ENCODE peak calls at places on chromosomes 16 and 17, in four cellular contexts. R, O, M and S are unnamed samples.
A peak's percentile ranks its signal among the peaks of the same experiment; 100 is the strongest.

GRCh38 chr16:65312795-65313194 is 190.9 kb upstream of the CDH11 start:
- DNase-seq in O (no peak), M (no peak), R (no peak), S (no peak)

GRCh38 chr17:61410555-61411089 is 11.0 kb downstream of the TBX2 start:
- DNase-seq in M (no peak), O (no peak), R (peak; percentile 90), S (peak; percentile 86)

GRCh38 chr17:40922239-40922638 is 15.2 kb downstream of the KRT23 start:
- DNase-seq in O (no peak), M (no peak), R (no peak), S (no peak)

GRCh38 chr16:71542377-71542776 is 16.2 kb downstream of the CHST4 start:
- DNase-seq in M (peak; percentile 44), R (peak; percentile 44), O (no peak), S (peak; percentile 87)

GRCh38 chr17:16104189-16104588 is 104.6 kb downstream of the TTC19 start:
- DNase-seq in M (no peak), O (no peak), R (no peak), S (no peak)

GRCh38 chr17:10316986-10317834 is 55.6 kb downstream of the MYH13 start:
- DNase-seq in R (peak; percentile 54), O (no peak), M (peak; percentile 15), S (peak; percentile 77)

GRCh38 chr16:14961405-14962186 is 13.2 kb upstream of the PDXDC1 start:
- DNase-seq in M (no peak), R (no peak), O (no peak), S (no peak)

GRCh38 chr16:70151941-70152509 is 21.6 kb upstream of the CLEC18C start:
- DNase-seq in R (no peak), O (no peak), M (peak; percentile 12), S (no peak)

GRCh38 chr17:4594406-4595349 is 10.3 kb downstream of the SMTNL2 start:
- DNase-seq in R (peak; percentile 68), O (no peak), M (peak; percentile 63), S (peak; percentile 76)

GRCh38 chr17:76614912-76615617 is 28.5 kb downstream of the ST6GALNAC1 start:
- DNase-seq in R (no peak), O (no peak), M (no peak), S (no peak)

GRCh38 chr17:2874211-2874686 is 78.0 kb downstream of the RAP1GAP2 start:
- DNase-seq in M (no peak), O (peak; percentile 87), R (no peak), S (peak; percentile 61)

GRCh38 chr17:56292628-56293027 is 139.4 kb downstream of the ANKFN1 start:
- DNase-seq in R (no peak), M (no peak), O (no peak), S (no peak)

GRCh38 chr16:49605536-49606241 is 232.1 kb downstream of the C16orf78 start:
- DNase-seq in R (no peak), M (no peak), O (no peak), S (no peak)

GRCh38 chr17:9401434-9401833 is 174.2 kb downstream of the STX8 start:
- DNase-seq in R (no peak), O (no peak), M (no peak), S (no peak)

GRCh38 chr16:73610160-73610559 is 562.2 kb upstream of the ZFHX3 start:
- DNase-seq in M (no peak), O (no peak), R (no peak), S (no peak)

GRCh38 chr16:13426279-13426678 is 493.7 kb upstream of the ERCC4 start:
- DNase-seq in R (no peak), M (peak; percentile 19), O (no peak), S (peak; percentile 39)
- TF ChIP-seq TEAD4 in R (no peak), M (no peak), O (no peak), S (no peak)

GRCh38 chr16:35311475-35311874 is 1852.1 kb downstream of the TP53TG3F start:
- DNase-seq in O (no peak), R (peak; percentile 44), M (no peak), S (no peak)
- TF ChIP-seq TEAD4 in O (no peak), R (no peak), M (no peak), S (no peak)

GRCh38 chr16:23288726-23289512 is 13.2 kb upstream of the SCNN1B start:
- DNase-seq in M (no peak), O (no peak), R (no peak), S (no peak)
- TF ChIP-seq TEAD4 in M (no peak), O (no peak), R (no peak), S (no peak)

GRCh38 chr16:66427036-66427446 is at the start of gene BEAN1:
- DNase-seq in R (peak; percentile 86), O (no peak), M (peak; percentile 78), S (peak; percentile 49)

GRCh38 chr16:66428682-66429251 is 1.7 kb downstream of the BEAN1 start:
- DNase-seq in R (no peak), O (no peak), M (no peak), S (no peak)

GRCh38 chr16:66427451-66427860 is 361 bp downstream of the BEAN1 start:
- DNase-seq in O (no peak), R (no peak), M (no peak), S (peak; percentile 46)

GRCh38 chr16:66429290-66429962 is 2.3 kb downstream of the BEAN1 start:
- DNase-seq in O (no peak), R (peak; percentile 43), M (peak; percentile 31), S (no peak)

DNA sequence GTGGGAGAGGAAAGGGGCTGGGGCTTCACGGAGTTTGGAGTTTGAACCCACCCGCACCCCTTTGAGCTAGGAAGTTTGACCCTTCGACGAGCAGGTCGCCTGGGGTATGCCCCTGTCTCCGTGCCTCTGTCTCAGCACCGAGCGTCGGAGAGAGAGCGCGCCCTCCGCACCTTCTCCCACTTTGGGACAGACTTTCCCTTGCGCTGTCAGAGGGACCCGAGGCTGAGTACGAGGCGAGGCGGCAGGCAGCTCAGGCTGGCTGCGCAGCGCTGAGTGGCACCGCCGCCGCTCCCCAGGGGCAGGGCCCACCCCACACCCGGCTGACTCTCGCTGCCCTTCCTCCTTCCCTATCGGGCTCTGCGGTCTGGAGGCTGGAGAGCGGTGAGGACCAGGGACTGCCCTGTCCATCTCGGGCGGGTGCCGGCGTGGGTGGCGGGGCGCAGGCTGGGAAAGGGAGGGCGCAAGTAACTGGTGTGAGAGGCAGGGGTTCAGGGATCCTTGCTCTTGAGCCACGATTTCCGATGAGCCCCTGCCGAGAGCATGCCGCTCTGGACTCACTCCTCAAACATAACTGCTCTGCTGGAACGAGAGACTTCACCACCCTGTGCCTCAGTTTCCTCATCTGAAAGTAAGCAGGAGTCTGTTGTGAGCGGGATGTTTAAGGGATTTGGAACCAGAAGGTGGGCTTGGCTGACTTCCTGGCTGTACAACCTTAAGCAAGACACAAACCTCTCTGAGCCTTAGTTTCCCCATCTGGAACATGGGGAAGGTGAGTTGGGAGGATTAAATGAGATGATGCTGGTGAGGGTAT is 981 bp downstream of the BEAN1 start:
- DNase-seq in M (no peak), O (no peak), R (peak; percentile 72), S (peak; percentile 34)
- TF ChIP-seq TEAD4 in M (no peak), O (no peak), R (no peak), S (no peak)

DNA sequence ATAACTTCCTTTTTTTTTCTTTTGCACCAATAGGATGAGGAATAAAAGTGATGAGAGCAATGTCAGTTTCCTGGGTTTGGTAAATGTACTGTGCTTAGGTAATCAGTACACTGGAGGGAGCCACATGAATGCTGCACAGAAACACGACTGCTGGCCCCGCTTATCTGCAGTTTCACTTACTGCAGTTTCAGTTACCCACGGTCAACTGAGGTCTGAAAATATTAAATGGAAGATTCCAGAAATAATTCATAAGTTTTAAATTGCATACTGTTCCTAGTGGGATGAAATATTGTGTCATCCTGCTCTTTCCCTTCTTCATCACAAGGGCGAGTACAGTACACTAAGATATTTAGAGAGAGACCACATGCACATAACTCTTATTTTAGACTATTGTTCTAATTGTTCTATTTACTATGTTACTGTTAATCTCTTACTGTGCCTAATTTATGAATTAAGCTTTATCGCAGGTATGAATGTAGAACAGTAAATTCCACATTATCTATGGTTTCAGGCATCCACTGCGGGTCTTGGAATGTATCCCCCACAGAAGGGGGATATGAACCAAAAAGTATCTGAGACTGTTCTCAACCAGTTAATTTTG is 6.4 kb upstream of the LGALS3BP start:
- DNase-seq in O (no peak), M (peak; percentile 60), R (no peak), S (no peak)
- TF ChIP-seq TEAD4 in O (no peak), M (no peak), R (no peak), S (no peak)

GRCh38 chr16:75236736-75237397 is 14.6 kb downstream of the BCAR1 start:
- DNase-seq in R (no peak), M (no peak), O (no peak), S (peak; percentile 8)

GRCh38 chr16:75238853-75239371 is 12.5 kb downstream of the BCAR1 start:
- DNase-seq in O (no peak), R (peak; percentile 54), M (no peak), S (peak; percentile 10)

GRCh38 chr16:75239463-75240122 is 11.8 kb downstream of the BCAR1 start:
- DNase-seq in R (no peak), O (no peak), M (no peak), S (no peak)

GRCh38 chr16:75237398-75238131 is 13.9 kb downstream of the BCAR1 start:
- DNase-seq in R (no peak), O (no peak), M (no peak), S (no peak)

DNA sequence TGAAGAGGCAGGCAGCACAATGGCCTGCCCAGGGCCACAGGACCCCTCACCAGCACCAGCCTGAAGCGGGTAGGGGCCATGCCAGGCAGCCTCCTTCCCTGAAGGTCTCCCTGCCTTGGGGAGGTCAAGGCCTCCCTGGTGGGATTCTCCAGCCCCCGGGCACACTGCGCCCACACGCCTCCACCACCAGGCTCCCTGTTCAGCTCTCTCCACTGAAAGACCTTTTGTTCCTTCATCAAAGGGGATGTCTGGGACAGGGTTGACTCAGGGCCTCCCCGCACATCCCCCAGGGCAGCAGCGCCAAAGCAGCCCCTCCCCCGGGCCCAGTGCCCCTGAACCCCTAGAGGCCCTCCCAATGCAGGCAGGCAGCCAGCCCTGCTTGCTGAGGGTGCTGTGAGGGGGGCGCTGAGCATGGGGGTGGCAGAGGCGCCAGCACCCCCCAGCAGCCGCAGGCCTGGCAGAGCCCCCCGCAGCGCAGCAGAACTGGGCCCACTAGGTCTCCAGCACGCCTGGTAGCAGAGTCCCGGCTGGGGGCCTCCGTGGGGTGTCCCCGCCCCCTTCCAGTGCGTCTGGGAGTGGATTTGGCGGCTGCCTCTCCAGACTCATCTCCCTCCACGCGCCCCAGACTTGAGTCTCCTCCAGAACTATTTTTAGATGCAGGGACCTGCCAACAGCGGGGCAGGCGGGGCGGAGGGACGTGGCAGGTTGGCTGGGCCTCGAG is 13.1 kb downstream of the BCAR1 start:
- DNase-seq in R (peak; percentile 71), O (no peak), M (no peak), S (peak; percentile 15)
- TF ChIP-seq TEAD4 in R (peak; percentile 28), O (no peak), M (no peak), S (no peak)

GRCh38 chr16:81520151-81520470 is 75.5 kb downstream of the CMIP start:
- DNase-seq in R (no peak), M (no peak), O (no peak), S (no peak)
- TF ChIP-seq TEAD4 in R (no peak), M (no peak), O (no peak), S (no peak)

GRCh38 chr16:1264257-1265089 is 8.6 kb downstream of the TPSD1 start:
- DNase-seq in M (no peak), O (no peak), R (no peak), S (no peak)
- TF ChIP-seq TEAD4 in M (no peak), O (no peak), R (no peak), S (no peak)